ENCODE peak calls at places on chromosome 1, in nine cellular contexts. X is breast epithelium, U is psoas muscle, B is RWPE1, T is GF-D8, I is iris pigment epithelial cell, G is smooth muscle cell of the brain vasculature, L is hippocampal formation, M is NCI-H1092 treated with DMSO at 0.1 percent for 48 hours. D is an unnamed sample.

GRCh38 chr1:206734499-206735142 is 36.0 kb upstream of the IL19 start:
- DNase-seq in X (no peak), U (peak), B (peak), T (no peak), I (peak), G (no peak), L (no peak), M (peak), D (no peak)

GRCh38 chr1:162590101-162590500 is 28.6 kb downstream of the UAP1 start:
- DNase-seq in X (no peak), U (no peak), B (no peak), T (no peak), I (no peak), G (no peak), L (no peak), M (no peak), D (no peak)

GRCh38 chr1:100543640-100544039 is 5.7 kb downstream of the GPR88 start:
- DNase-seq in X (no peak), U (no peak), B (peak), T (no peak), I (no peak), G (no peak), L (no peak), M (no peak), D (no peak)

GRCh38 chr1:35708179-35708891 is 10.3 kb downstream of the C1orf216 start:
- DNase-seq in X (no peak), U (no peak), B (no peak), T (no peak), I (no peak), G (no peak), L (no peak), M (peak), D (no peak)

GRCh38 chr1:25550155-25550506 is 6.7 kb downstream of the LDLRAP1 start:
- DNase-seq in X (no peak), U (no peak), B (no peak), T (peak), I (peak), G (no peak), L (no peak), M (no peak), D (no peak)

GRCh38 chr1:46205794-46206193 is 2.7 kb downstream of the LURAP1 start:
- DNase-seq in X (no peak), U (no peak), B (no peak), T (no peak), I (no peak), G (no peak), L (no peak), M (no peak), D (no peak)

GRCh38 chr1:36888811-36889477 is 145.4 kb downstream of the GRIK3 start:
- DNase-seq in X (no peak), U (no peak), B (no peak), T (no peak), I (no peak), G (no peak), L (no peak), M (no peak), D (no peak)

GRCh38 chr1:212575333-212575732 is 33.2 kb upstream of the ATF3 start:
- DNase-seq in X (no peak), U (no peak), B (no peak), T (no peak), I (no peak), G (no peak), L (no peak), M (no peak), D (no peak)

GRCh38 chr1:202162049-202162417 is 1.6 kb upstream of the PTPN7 start:
- DNase-seq in X (no peak), U (no peak), B (no peak), T (peak), I (no peak), G (no peak), L (no peak), M (no peak), D (no peak)

GRCh38 chr1:17941396-17941795 is 166.2 kb upstream of the IGSF21 start:
- DNase-seq in X (no peak), U (no peak), B (no peak), T (no peak), I (no peak), G (no peak), L (no peak), M (no peak), D (no peak)

GRCh38 chr1:112762541-112763141 is 47.5 kb upstream of the PPM1J start:
- DNase-seq in X (no peak), U (no peak), B (peak), T (no peak), I (peak), G (no peak), L (no peak), M (peak), D (no peak)

GRCh38 chr1:98005326-98006010 is 84.6 kb upstream of the DPYD start:
- DNase-seq in X (no peak), U (no peak), B (no peak), T (no peak), I (peak), G (no peak), L (no peak), M (no peak), D (no peak)

GRCh38 chr1:60916926-60917325 is 165.4 kb upstream of the NFIA start:
- DNase-seq in X (no peak), U (no peak), B (no peak), T (no peak), I (no peak), G (no peak), L (no peak), M (peak), D (no peak)

GRCh38 chr1:32773764-32774463 is 43.2 kb downstream of the YARS1 start:
- DNase-seq in X (no peak), U (no peak), B (no peak), T (no peak), I (no peak), G (no peak), L (no peak), M (no peak), D (no peak)

GRCh38 chr1:240232548-240232947 is 140.9 kb downstream of the FMN2 start:
- DNase-seq in X (no peak), U (no peak), B (no peak), T (no peak), I (peak), G (no peak), L (no peak), M (no peak), D (no peak)

GRCh38 chr1:201882665-201883132 is 6.0 kb upstream of the SHISA4 start:
- DNase-seq in X (no peak), U (no peak), B (peak), T (peak), I (peak), G (no peak), L (no peak), M (no peak), D (no peak)

GRCh38 chr1:41892211-41892840 is 26.4 kb downstream of the HIVEP3 start:
- DNase-seq in X (no peak), U (no peak), B (no peak), T (no peak), I (no peak), G (no peak), L (no peak), M (peak), D (no peak)

GRCh38 chr1:48177257-48177656 is 45.3 kb upstream of the SLC5A9 start:
- DNase-seq in X (no peak), U (no peak), B (no peak), T (no peak), I (no peak), G (no peak), L (no peak), M (no peak), D (no peak)

GRCh38 chr1:18614011-18614735 is 16.5 kb upstream of the PAX7 start:
- DNase-seq in X (peak), U (no peak), B (no peak), T (no peak), I (no peak), G (no peak), L (no peak), M (no peak), D (no peak)

GRCh38 chr1:26159113-26160039 is 497 bp downstream of the FAM110D start:
- DNase-seq in X (peak), U (no peak), B (no peak), T (no peak), I (no peak), G (no peak), L (no peak), M (no peak), D (peak)

GRCh38 chr1:8116892-8117262 is 90.8 kb upstream of the ERRFI1 start:
- DNase-seq in X (no peak), U (peak), B (no peak), T (no peak), I (peak), G (peak), L (no peak), M (no peak), D (peak)

GRCh38 chr1:85992756-85993155 is 163.8 kb downstream of the COL24A1 start:
- DNase-seq in X (no peak), U (no peak), B (no peak), T (no peak), I (peak), G (peak), L (no peak), M (no peak), D (no peak)

GRCh38 chr1:24964811-24965570 is 34.9 kb upstream of the RUNX3 start:
- DNase-seq in X (no peak), U (peak), B (no peak), T (no peak), I (peak), G (no peak), L (no peak), M (no peak), D (no peak)

GRCh38 chr1:192535916-192536662 is 39.5 kb upstream of the RGS1 start:
- DNase-seq in X (no peak), U (no peak), B (no peak), T (no peak), I (no peak), G (no peak), L (no peak), M (no peak), D (no peak)

GRCh38 chr1:77976433-77977076 is 2.3 kb downstream of the FUBP1 start:
- DNase-seq in X (no peak), U (no peak), B (no peak), T (no peak), I (no peak), G (no peak), L (no peak), M (no peak), D (no peak)

GRCh38 chr1:94992863-94993563 is 66.1 kb upstream of the CNN3 start:
- DNase-seq in X (no peak), U (no peak), B (no peak), T (no peak), I (no peak), G (no peak), L (no peak), M (no peak), D (no peak)

GRCh38 chr1:6330410-6330827 is 63.1 kb downstream of the ACOT7 start:
- DNase-seq in X (no peak), U (no peak), B (no peak), T (no peak), I (peak), G (no peak), L (peak), M (peak), D (no peak)

GRCh38 chr1:246506785-246507639 is at the start of gene SMYD3:
- DNase-seq in X (peak), U (peak), B (peak), T (peak), I (peak), G (peak), L (peak), M (peak), D (peak)

GRCh38 chr1:226584164-226584563 is 35.6 kb downstream of the STUM start:
- DNase-seq in X (no peak), U (no peak), B (no peak), T (no peak), I (no peak), G (no peak), L (no peak), M (no peak), D (no peak)

GRCh38 chr1:3402258-3403010 is 52.0 kb upstream of the ARHGEF16 start:
- DNase-seq in X (no peak), U (no peak), B (no peak), T (no peak), I (no peak), G (no peak), L (no peak), M (peak), D (no peak)

GRCh38 chr1:77834771-77835334 is 53.6 kb upstream of the NEXN start:
- DNase-seq in X (no peak), U (no peak), B (no peak), T (no peak), I (peak), G (no peak), L (no peak), M (peak), D (no peak)

GRCh38 chr1:198677027-198677426 is 38.2 kb downstream of the PTPRC start:
- DNase-seq in X (no peak), U (no peak), B (no peak), T (no peak), I (no peak), G (no peak), L (no peak), M (no peak), D (no peak)

GRCh38 chr1:230083053-230083452 is 16.0 kb downstream of the GALNT2 start:
- DNase-seq in X (no peak), U (no peak), B (no peak), T (no peak), I (no peak), G (no peak), L (no peak), M (no peak), D (no peak)

GRCh38 chr1:203625623-203626189 is 926 bp upstream of the ATP2B4 start:
- DNase-seq in X (no peak), U (no peak), B (peak), T (peak), I (peak), G (no peak), L (peak), M (peak), D (no peak)

GRCh38 chr1:14653461-14653960 is 55.0 kb downstream of the KAZN start:
- DNase-seq in X (no peak), U (no peak), B (no peak), T (no peak), I (no peak), G (peak), L (no peak), M (no peak), D (no peak)

GRCh38 chr1:16021681-16022080 is at the start of gene CLCNKA:
- DNase-seq in X (no peak), U (no peak), B (no peak), T (no peak), I (no peak), G (no peak), L (no peak), M (no peak), D (peak)